ENCODE peak calls at places on chromosomes 13 and 19, in eight cellular contexts. H is foreskin fibroblast, D is thoracic aorta, Z is GDM1, T is HS-5, C is HFFc6, W is psoas muscle, I is GM06990. N is an unnamed sample.

GRCh38 chr13:64688893-64689677 is 2541.1 kb downstream of the PCDH9 start:
- DNase-seq in I (no peak), H (peak), W (no peak), Z (no peak), D (no peak), T (peak), C (peak), N (no peak)

GRCh38 chr19:55114566-55115145 is 2.8 kb downstream of the PPP1R12C start:
- DNase-seq in H (no peak), D (no peak), I (no peak), W (peak), Z (no peak), T (no peak), C (no peak), N (no peak)

GRCh38 chr19:1315470-1316166 is 29.9 kb downstream of the EFNA2 start:
- DNase-seq in W (peak), D (no peak), C (no peak), Z (peak), H (peak), T (no peak), I (peak), N (peak)

GRCh38 chr13:82681535-82681934 is 1200.7 kb downstream of the SLITRK1 start:
- DNase-seq in W (no peak), C (no peak), D (no peak), H (no peak), I (no peak), Z (no peak), T (no peak), N (no peak)

GRCh38 chr13:73859841-73860240 is 274.4 kb downstream of the KLF12 start:
- DNase-seq in Z (no peak), C (no peak), W (no peak), I (no peak), D (no peak), H (no peak), T (no peak), N (no peak)

GRCh38 chr19:7482584-7483439 is 6.0 kb downstream of the PEX11G start:
- DNase-seq in W (no peak), C (no peak), H (no peak), D (no peak), I (no peak), Z (no peak), T (no peak), N (no peak)

GRCh38 chr19:7607874-7608560 is 12.4 kb downstream of the CAMSAP3 start:
- DNase-seq in T (no peak), W (no peak), C (no peak), H (no peak), Z (no peak), I (no peak), D (no peak), N (no peak)

GRCh38 chr13:64164435-64164834 is 2748.8 kb upstream of the PCDH20 start:
- DNase-seq in W (no peak), H (no peak), Z (no peak), I (no peak), T (no peak), D (no peak), C (no peak), N (peak)

GRCh38 chr13:33761744-33762143 is 56.2 kb upstream of the RFC3 start:
- DNase-seq in D (no peak), H (peak), C (peak), Z (no peak), W (no peak), T (no peak), I (no peak), N (no peak)

GRCh38 chr13:66114127-66114526 is 1116.0 kb downstream of the PCDH9 start:
- DNase-seq in I (no peak), D (no peak), C (peak), H (peak), Z (no peak), W (no peak), T (no peak), N (no peak)

GRCh38 chr19:48480476-48481190 is 11.5 kb downstream of the CYTH2 start:
- DNase-seq in I (no peak), H (peak), C (peak), Z (no peak), W (peak), D (no peak), T (no peak), N (no peak)

N was measured in WERI-Rb-1.